ENCODE peak calls at places on chromosomes 13 and 19, in four cellular contexts. Z is ELF-1; U is stimulated activated CD4-positive, alpha-beta T cell treated with anti-CD3 and anti-CD28 coated beads, Interleukin-15, amount 100 ng/mL, for 1 hour; K is AML-193. Q is an unnamed sample.

GRCh38 chr13:95624020-95624419 is 20.5 kb downstream of the DZIP1 start:
- DNase-seq in Z (peak; percentile 56), U (no peak), K (peak; percentile 61), Q (no peak)

GRCh38 chr13:80168089-80168850 is 172.7 kb downstream of the SPRY2 start:
- DNase-seq in Z (no peak), U (no peak), K (peak; percentile 99), Q (no peak)

GRCh38 chr19:23528376-23528775 is 133.1 kb upstream of the ZNF91 start:
- DNase-seq in Z (no peak), U (no peak), K (no peak), Q (no peak)

GRCh38 chr13:34833562-34834182 is 108.4 kb upstream of the NBEA start:
- DNase-seq in Z (peak; percentile 35), U (no peak), K (no peak), Q (peak; percentile 66)

GRCh38 chr19:38877781-38878574 is at the start of gene RINL:
- DNase-seq in Z (no peak), U (peak; percentile 50), K (peak; percentile 67), Q (peak; percentile 56)

GRCh38 chr13:97367016-97367415 is 67.0 kb upstream of the RAP2A start:
- DNase-seq in Z (no peak), U (no peak), K (no peak), Q (no peak)

GRCh38 chr19:1082928-1083816 is 12.0 kb downstream of the POLR2E start:
- DNase-seq in Z (no peak), U (no peak), K (no peak), Q (no peak)

GRCh38 chr19:40357655-40358054 is 9.2 kb downstream of the PLD3 start:
- DNase-seq in Z (no peak), U (no peak), K (no peak), Q (no peak)

GRCh38 chr13:44385847-44386246 is 12.2 kb downstream of the SERP2 start:
- DNase-seq in Z (no peak), U (no peak), K (no peak), Q (no peak)

GRCh38 chr13:114143806-114144605 is 11.6 kb upstream of the RASA3 start:
- DNase-seq in Z (peak; percentile 76), U (no peak), K (no peak), Q (peak; percentile 88)